ENCODE peak calls at places on chromosomes 1 and 21, in six cellular contexts. One of them, this sample, is unnamed.

GRCh38 chr1:167190747-167191237 is 29.9 kb upstream of the POU2F1 start:
- ATAC-seq in lung: no peak
- ATAC-seq in gastrocnemius medialis: no peak
- ATAC-seq in lower lobe of right lung: no peak
- ATAC-seq in DND-41: no peak
- ATAC-seq in A549: no peak
- ATAC-seq in this sample: no peak

GRCh38 chr1:226964611-226965486 is 24.8 kb downstream of the COQ8A start:
- ATAC-seq in lung: no peak
- ATAC-seq in gastrocnemius medialis: no peak
- ATAC-seq in lower lobe of right lung: no peak
- ATAC-seq in DND-41: no peak
- ATAC-seq in A549: no peak
- ATAC-seq in this sample: no peak

GRCh38 chr21:41166947-41167346 is 1.0 kb upstream of the BACE2 start:
- ATAC-seq in lung: no peak
- ATAC-seq in gastrocnemius medialis: no peak
- ATAC-seq in lower lobe of right lung: no peak
- ATAC-seq in DND-41: no peak
- ATAC-seq in A549: no peak
- ATAC-seq in this sample: no peak

GRCh38 chr1:174998569-174999215 is 1.1 kb upstream of the CACYBP start:
- ATAC-seq in lung: no peak
- ATAC-seq in gastrocnemius medialis: peak; percentile 4
- ATAC-seq in lower lobe of right lung: peak; percentile 44
- ATAC-seq in DND-41: peak; percentile 0
- ATAC-seq in A549: peak; percentile 25
- ATAC-seq in this sample: no peak

GRCh38 chr1:228171221-228171891 is 5.8 kb downstream of the IBA57 start:
- ATAC-seq in lung: no peak
- ATAC-seq in gastrocnemius medialis: no peak
- ATAC-seq in lower lobe of right lung: no peak
- ATAC-seq in DND-41: no peak
- ATAC-seq in A549: no peak
- ATAC-seq in this sample: no peak

GRCh38 chr1:110032327-110032726 is 2.1 kb upstream of the STRIP1 start:
- ATAC-seq in lung: no peak
- ATAC-seq in gastrocnemius medialis: no peak
- ATAC-seq in lower lobe of right lung: no peak
- ATAC-seq in DND-41: no peak
- ATAC-seq in A549: no peak
- ATAC-seq in this sample: no peak

GRCh38 chr21:46002841-46003574 is 21.4 kb downstream of the COL6A1 start:
- ATAC-seq in lung: no peak
- ATAC-seq in gastrocnemius medialis: no peak
- ATAC-seq in lower lobe of right lung: no peak
- ATAC-seq in DND-41: no peak
- ATAC-seq in A549: no peak
- ATAC-seq in this sample: no peak

GRCh38 chr1:32500387-32501209 is 35.7 kb downstream of the ZBTB8B start:
- ATAC-seq in lung: peak; percentile 78
- ATAC-seq in gastrocnemius medialis: peak; percentile 69
- ATAC-seq in lower lobe of right lung: peak; percentile 92
- ATAC-seq in DND-41: peak; percentile 68
- ATAC-seq in A549: peak; percentile 95
- ATAC-seq in this sample: peak; percentile 89

GRCh38 chr21:45833437-45833836 is 148.1 kb upstream of the COL6A1 start:
- ATAC-seq in lung: no peak
- ATAC-seq in gastrocnemius medialis: no peak
- ATAC-seq in lower lobe of right lung: no peak
- ATAC-seq in DND-41: no peak
- ATAC-seq in A549: no peak
- ATAC-seq in this sample: no peak

GRCh38 chr1:197774691-197775281 is 494 bp downstream of the DENND1B start:
- ATAC-seq in lung: peak; percentile 76
- ATAC-seq in gastrocnemius medialis: peak; percentile 53
- ATAC-seq in lower lobe of right lung: peak; percentile 89
- ATAC-seq in DND-41: peak; percentile 55
- ATAC-seq in A549: peak; percentile 82
- ATAC-seq in this sample: peak; percentile 84

GRCh38 chr1:35454175-35454574 is 103.0 kb downstream of the KIAA0319L start:
- ATAC-seq in lung: no peak
- ATAC-seq in gastrocnemius medialis: peak; percentile 34
- ATAC-seq in lower lobe of right lung: no peak
- ATAC-seq in DND-41: no peak
- ATAC-seq in A549: no peak
- ATAC-seq in this sample: no peak

GRCh38 chr21:19321688-19322087 is 918.1 kb upstream of the TMPRSS15 start:
- ATAC-seq in lung: no peak
- ATAC-seq in gastrocnemius medialis: no peak
- ATAC-seq in lower lobe of right lung: no peak
- ATAC-seq in DND-41: no peak
- ATAC-seq in A549: no peak
- ATAC-seq in this sample: no peak

GRCh38 chr21:35063428-35064172 is 14.5 kb upstream of the RUNX1 start:
- ATAC-seq in lung: no peak
- ATAC-seq in gastrocnemius medialis: no peak
- ATAC-seq in lower lobe of right lung: no peak
- ATAC-seq in DND-41: no peak
- ATAC-seq in A549: no peak
- ATAC-seq in this sample: no peak

GRCh38 chr1:106876384-106876783 is 180.1 kb upstream of the PRMT6 start:
- ATAC-seq in lung: no peak
- ATAC-seq in gastrocnemius medialis: no peak
- ATAC-seq in lower lobe of right lung: no peak
- ATAC-seq in DND-41: no peak
- ATAC-seq in A549: no peak
- ATAC-seq in this sample: no peak

GRCh38 chr21:33069994-33070811 is at the start of gene OLIG1:
- ATAC-seq in lung: peak; percentile 79
- ATAC-seq in gastrocnemius medialis: peak; percentile 80
- ATAC-seq in lower lobe of right lung: peak; percentile 83
- ATAC-seq in DND-41: no peak
- ATAC-seq in A549: peak; percentile 69
- ATAC-seq in this sample: no peak
- H3K27ac ChIP-seq in lung: no peak within 1 kb of the TSS
- H3K27ac ChIP-seq in gastrocnemius medialis: peak within 1 kb of the TSS; percentile 49
- H3K27ac ChIP-seq in lower lobe of right lung: no peak within 1 kb of the TSS
- H3K27ac ChIP-seq in DND-41: no peak within 1 kb of the TSS
- H3K27ac ChIP-seq in A549: no peak within 1 kb of the TSS
- H3K27ac ChIP-seq in this sample: no peak within 1 kb of the TSS

DNA sequence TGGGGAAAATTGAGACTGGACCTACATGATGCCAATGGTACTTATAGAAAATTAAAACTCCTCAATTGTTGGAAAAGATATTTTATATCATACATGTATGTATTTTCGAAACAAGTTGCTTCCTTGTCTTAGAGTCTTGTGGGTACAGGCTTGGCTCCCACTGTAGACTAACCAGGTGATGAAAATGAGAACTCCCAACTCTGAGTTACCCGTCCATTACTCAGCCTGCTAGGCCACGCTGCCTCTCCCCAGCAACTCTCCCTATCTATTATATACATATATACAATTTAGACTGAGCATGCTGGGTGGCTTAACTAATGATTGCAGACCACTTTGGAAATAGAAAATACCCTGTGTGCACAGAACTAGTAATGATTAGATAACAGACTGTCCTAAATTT is 628.7 kb downstream of the LMO4 start:
- ATAC-seq in lung: no peak
- ATAC-seq in gastrocnemius medialis: no peak
- ATAC-seq in lower lobe of right lung: no peak
- ATAC-seq in DND-41: no peak
- ATAC-seq in A549: no peak
- ATAC-seq in this sample: no peak
- H3K27ac ChIP-seq in lung: no peak overlapping the region
- H3K27ac ChIP-seq in gastrocnemius medialis: no peak overlapping the region
- H3K27ac ChIP-seq in lower lobe of right lung: no peak overlapping the region
- H3K27ac ChIP-seq in DND-41: no peak overlapping the region
- H3K27ac ChIP-seq in A549: no peak overlapping the region
- H3K27ac ChIP-seq in this sample: no peak overlapping the region

DNA sequence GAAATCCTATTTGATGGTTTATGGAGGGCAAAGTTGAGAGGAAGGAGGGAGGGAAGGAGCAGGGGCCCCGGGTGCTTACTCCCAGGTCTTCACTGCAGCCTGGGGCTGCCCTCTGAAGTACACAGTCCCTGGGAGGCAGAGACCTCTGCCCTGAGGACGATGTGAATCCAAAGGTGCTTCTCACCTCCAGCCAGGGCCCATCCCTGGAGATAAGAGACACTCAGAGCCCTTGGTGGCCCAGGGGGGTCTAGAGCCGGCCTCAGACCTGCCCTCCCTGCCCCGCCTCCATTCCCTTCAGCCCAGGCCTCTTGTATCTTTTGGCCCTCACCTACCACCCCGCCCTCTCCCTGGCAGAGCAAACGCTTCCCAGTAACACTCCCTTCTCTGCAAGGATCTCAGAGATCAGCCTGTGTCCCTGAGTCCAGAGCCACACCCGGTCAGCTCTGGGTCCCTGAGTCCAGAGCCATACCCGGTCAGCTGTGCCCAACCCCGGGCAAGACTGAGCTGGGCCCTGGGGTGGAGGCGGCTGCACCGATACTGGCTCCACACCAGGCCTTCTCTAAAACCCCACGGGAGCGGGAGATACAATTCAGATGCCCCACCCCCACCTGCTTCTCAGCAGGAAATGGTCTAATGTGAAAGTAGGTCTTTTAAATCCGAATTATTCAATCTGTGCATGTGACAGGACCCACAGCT is 3.6 kb upstream of the GNB1 start:
- ATAC-seq in lung: no peak
- ATAC-seq in gastrocnemius medialis: peak; percentile 22
- ATAC-seq in lower lobe of right lung: no peak
- ATAC-seq in DND-41: no peak
- ATAC-seq in A549: no peak
- ATAC-seq in this sample: no peak
- H3K27ac ChIP-seq in lung: no peak overlapping the region
- H3K27ac ChIP-seq in gastrocnemius medialis: no peak overlapping the region
- H3K27ac ChIP-seq in lower lobe of right lung: no peak overlapping the region
- H3K27ac ChIP-seq in DND-41: no peak overlapping the region
- H3K27ac ChIP-seq in A549: peak overlapping the region; percentile 28
- H3K27ac ChIP-seq in this sample: no peak overlapping the region

GRCh38 chr1:2274968-2275475 is 46.9 kb downstream of the SKI start:
- ATAC-seq in lung: no peak
- ATAC-seq in gastrocnemius medialis: no peak
- ATAC-seq in lower lobe of right lung: no peak
- ATAC-seq in DND-41: no peak
- ATAC-seq in A549: no peak
- ATAC-seq in this sample: no peak
- H3K27ac ChIP-seq in lung: no peak overlapping the region
- H3K27ac ChIP-seq in gastrocnemius medialis: peak overlapping the region; percentile 44
- H3K27ac ChIP-seq in lower lobe of right lung: peak overlapping the region; percentile 81
- H3K27ac ChIP-seq in DND-41: peak overlapping the region; percentile 6
- H3K27ac ChIP-seq in A549: no peak overlapping the region
- H3K27ac ChIP-seq in this sample: peak overlapping the region; percentile 82

GRCh38 chr1:158053276-158053675 is 59.8 kb downstream of the KIRREL1 start:
- ATAC-seq in lung: no peak
- ATAC-seq in gastrocnemius medialis: no peak
- ATAC-seq in lower lobe of right lung: no peak
- ATAC-seq in DND-41: no peak
- ATAC-seq in A549: no peak
- ATAC-seq in this sample: no peak

GRCh38 chr1:158054721-158055120 is 61.3 kb downstream of the KIRREL1 start:
- ATAC-seq in lung: no peak
- ATAC-seq in gastrocnemius medialis: no peak
- ATAC-seq in lower lobe of right lung: no peak
- ATAC-seq in DND-41: no peak
- ATAC-seq in A549: no peak
- ATAC-seq in this sample: no peak

GRCh38 chr1:158060001-158060400 is 66.6 kb downstream of the KIRREL1 start:
- ATAC-seq in lung: no peak
- ATAC-seq in gastrocnemius medialis: no peak
- ATAC-seq in lower lobe of right lung: peak; percentile 47
- ATAC-seq in DND-41: no peak
- ATAC-seq in A549: no peak
- ATAC-seq in this sample: no peak

GRCh38 chr1:158058339-158059025 is 65.0 kb downstream of the KIRREL1 start:
- ATAC-seq in lung: no peak
- ATAC-seq in gastrocnemius medialis: no peak
- ATAC-seq in lower lobe of right lung: no peak
- ATAC-seq in DND-41: no peak
- ATAC-seq in A549: no peak
- ATAC-seq in this sample: no peak

DNA sequence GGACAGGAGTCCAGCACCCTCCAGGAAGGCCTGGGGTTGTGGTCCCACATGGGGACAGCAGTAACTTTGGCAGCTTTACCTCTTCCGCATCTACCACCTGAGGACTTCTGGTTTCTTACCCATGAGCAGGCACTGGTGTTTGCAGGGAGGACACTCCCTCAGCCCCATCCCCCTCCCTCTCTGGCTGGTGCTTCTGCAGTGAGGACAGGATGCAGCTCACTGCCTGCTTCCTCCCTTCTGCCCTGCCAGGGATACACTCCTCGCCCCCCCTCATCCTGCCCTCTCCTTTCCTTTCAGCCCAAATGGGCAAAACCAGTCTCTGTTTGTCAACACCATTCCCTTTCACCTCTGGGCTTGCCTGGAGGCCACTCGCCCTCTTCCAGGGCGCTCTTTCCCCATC is 62.4 kb downstream of the KIRREL1 start:
- ATAC-seq in lung: no peak
- ATAC-seq in gastrocnemius medialis: no peak
- ATAC-seq in lower lobe of right lung: peak; percentile 22
- ATAC-seq in DND-41: peak; percentile 69
- ATAC-seq in A549: no peak
- ATAC-seq in this sample: peak; percentile 59
- H3K27ac ChIP-seq in lung: no peak overlapping the region
- H3K27ac ChIP-seq in gastrocnemius medialis: no peak overlapping the region
- H3K27ac ChIP-seq in lower lobe of right lung: no peak overlapping the region
- H3K27ac ChIP-seq in DND-41: no peak overlapping the region
- H3K27ac ChIP-seq in A549: no peak overlapping the region
- H3K27ac ChIP-seq in this sample: no peak overlapping the region

DNA sequence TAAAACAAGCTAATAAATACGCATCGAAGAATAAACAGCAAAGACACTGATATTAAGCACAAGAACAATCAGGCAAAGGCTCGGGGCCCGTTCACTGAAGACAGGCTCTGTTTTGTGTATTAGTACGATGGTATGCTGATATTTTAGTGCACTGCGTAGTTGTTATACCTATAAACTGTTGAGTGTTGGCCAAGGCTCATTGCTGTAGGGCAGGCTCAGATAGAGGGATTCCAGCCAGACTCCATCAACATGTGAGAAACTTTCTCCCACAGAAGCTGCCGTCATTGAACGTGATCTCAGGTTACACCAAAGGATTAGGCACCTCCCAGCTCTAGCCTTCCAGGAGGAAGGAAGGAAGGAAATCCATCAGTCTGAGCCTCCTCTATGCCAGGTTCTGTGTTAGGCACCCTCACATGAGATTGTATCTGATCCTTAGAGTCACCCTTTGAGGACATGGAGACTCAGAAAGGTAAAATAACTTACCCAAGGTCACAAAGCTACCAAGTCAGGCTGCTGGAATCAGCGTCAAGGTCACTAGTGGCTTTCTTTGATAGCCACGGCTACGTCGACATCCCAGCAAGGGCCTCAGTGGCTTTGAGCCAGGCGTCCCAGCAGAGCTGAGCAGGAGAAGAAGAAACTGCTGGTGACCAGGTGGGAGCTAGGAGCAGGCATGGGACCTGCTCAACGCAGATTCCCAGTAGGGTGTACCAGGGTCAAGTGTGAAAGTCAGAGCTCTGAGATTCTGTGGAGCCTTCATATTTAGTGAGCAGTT is 14.8 kb downstream of the BCAR3 start:
- ATAC-seq in lung: no peak
- ATAC-seq in gastrocnemius medialis: no peak
- ATAC-seq in lower lobe of right lung: no peak
- ATAC-seq in DND-41: no peak
- ATAC-seq in A549: no peak
- ATAC-seq in this sample: no peak
- H3K27ac ChIP-seq in lung: no peak overlapping the region
- H3K27ac ChIP-seq in gastrocnemius medialis: no peak overlapping the region
- H3K27ac ChIP-seq in lower lobe of right lung: no peak overlapping the region
- H3K27ac ChIP-seq in DND-41: no peak overlapping the region
- H3K27ac ChIP-seq in A549: peak overlapping the region; percentile 95
- H3K27ac ChIP-seq in this sample: no peak overlapping the region